ENCODE peak calls at places on chromosomes 5 and 9, in four cellular contexts. D, F, K and Z are unnamed samples.

GRCh38 chr5:158821321-158821720 is 278.4 kb downstream of the EBF1 start:
- DNase-seq in K (no peak), D (no peak), F (no peak), Z (no peak)

GRCh38 chr9:93807166-93808013 is 147.8 kb downstream of the BARX1 start:
- DNase-seq in K (no peak), F (no peak), D (no peak), Z (no peak)

GRCh38 chr5:36683821-36684434 is 77.5 kb downstream of the SLC1A3 start:
- DNase-seq in D (peak), K (no peak), F (no peak), Z (no peak)

GRCh38 chr9:123599781-123600180 is 243.8 kb downstream of the CRB2 start:
- DNase-seq in D (no peak), K (no peak), F (no peak), Z (no peak)

GRCh38 chr5:173313311-173313710 is 14.9 kb downstream of the STC2 start:
- DNase-seq in K (no peak), D (no peak), F (no peak), Z (no peak)

GRCh38 chr5:105168806-105169205 is 1606.2 kb upstream of the NUDT12 start:
- DNase-seq in D (no peak), F (no peak), K (no peak), Z (no peak)

GRCh38 chr5:83844320-83845068 is 123.8 kb upstream of the HAPLN1 start:
- DNase-seq in F (no peak), D (no peak), K (no peak), Z (no peak)

GRCh38 chr5:41112486-41113455 is 41.6 kb upstream of the MROH2B start:
- DNase-seq in F (no peak), D (no peak), K (no peak), Z (no peak)

GRCh38 chr9:72537671-72538070 is 16.3 kb downstream of the TMC1 start:
- DNase-seq in F (no peak), D (no peak), K (no peak), Z (no peak)

GRCh38 chr9:89463986-89464901 is 33.7 kb downstream of the SEMA4D start:
- DNase-seq in F (no peak), D (no peak), K (peak), Z (peak)

GRCh38 chr5:149438281-149438680 is 59.2 kb upstream of the IL17B start:
- DNase-seq in D (no peak), F (no peak), K (no peak), Z (no peak)

GRCh38 chr9:7974335-7975005 is 174.9 kb upstream of the DMAC1 start:
- DNase-seq in D (no peak), F (no peak), K (no peak), Z (no peak)

GRCh38 chr5:54186912-54187445 is 123.4 kb downstream of the ARL15 start:
- DNase-seq in K (no peak), F (no peak), D (peak), Z (no peak)

GRCh38 chr5:175380701-175381100 is 63.3 kb downstream of the DRD1 start:
- DNase-seq in D (no peak), K (no peak), F (no peak), Z (no peak)

GRCh38 chr5:14178671-14179211 is 35.6 kb downstream of the TRIO start:
- DNase-seq in D (no peak), F (no peak), K (no peak), Z (no peak)

GRCh38 chr9:126756876-126757415 is 47.9 kb upstream of the ZBTB43 start:
- DNase-seq in K (no peak), F (no peak), D (no peak), Z (no peak)

GRCh38 chr5:122311400-122311887 is 593 bp upstream of the SNCAIP start:
- DNase-seq in K (no peak), D (peak), F (peak), Z (no peak)

GRCh38 chr9:32456564-32456963 is 69.4 kb downstream of the RIGI start:
- DNase-seq in K (no peak), D (no peak), F (no peak), Z (no peak)

GRCh38 chr5:107215581-107215980 is 455.2 kb downstream of the EFNA5 start:
- DNase-seq in K (no peak), F (no peak), D (no peak), Z (no peak)

GRCh38 chr9:110452227-110452801 is 114.7 kb upstream of the TXNDC8 start:
- DNase-seq in D (no peak), K (no peak), F (no peak), Z (no peak)

GRCh38 chr9:126915281-126915816 is 767 bp downstream of the RALGPS1 start:
- DNase-seq in F (peak), K (peak), D (no peak), Z (peak)

GRCh38 chr5:109191153-109191558 is 218.6 kb downstream of the PJA2 start:
- DNase-seq in D (no peak), F (peak), K (no peak), Z (peak)

GRCh38 chr5:98911221-98912040 is 17.4 kb downstream of the CHD1 start:
- DNase-seq in D (no peak), K (no peak), F (no peak), Z (no peak)

GRCh38 chr9:109745335-109746283 is 34.4 kb upstream of the PALM2AKAP2 start:
- DNase-seq in D (peak), F (no peak), K (no peak), Z (peak)

GRCh38 chr5:61638476-61638875 is 306.4 kb downstream of the ZSWIM6 start:
- DNase-seq in D (peak), F (peak), K (no peak), Z (no peak)

GRCh38 chr5:158414780-158415179 is 555.8 kb upstream of the CLINT1 start:
- DNase-seq in F (no peak), K (no peak), D (peak), Z (no peak)

GRCh38 chr9:124869986-124870560 is 8.1 kb downstream of the ARPC5L start:
- DNase-seq in D (peak), K (no peak), F (peak), Z (peak)

GRCh38 chr9:94079236-94079635 is 5.0 kb upstream of the PTPDC1 start:
- DNase-seq in D (no peak), F (no peak), K (no peak), Z (no peak)

GRCh38 chr9:124477211-124478013 is 27.2 kb downstream of the ADGRD2 start:
- DNase-seq in D (no peak), K (no peak), F (no peak), Z (no peak)

GRCh38 chr5:141319202-141319601 is 1.4 kb downstream of the TAF7 start:
- DNase-seq in K (no peak), D (no peak), F (no peak), Z (no peak)

GRCh38 chr5:96595300-96596090 is 66.7 kb upstream of the CAST start:
- DNase-seq in F (no peak), D (no peak), K (no peak), Z (peak)

GRCh38 chr5:34991486-34992238 is 56.1 kb downstream of the AGXT2 start:
- DNase-seq in K (no peak), F (no peak), D (no peak), Z (no peak)

GRCh38 chr5:6644841-6645240 is 11.6 kb downstream of the SRD5A1 start:
- DNase-seq in D (no peak), K (no peak), F (no peak), Z (no peak)

GRCh38 chr5:159765034-159765433 is 151.2 kb upstream of the ADRA1B start:
- DNase-seq in K (no peak), F (no peak), D (no peak), Z (no peak)

GRCh38 chr9:100700689-100701318 is 122.9 kb downstream of the CAVIN4 start:
- DNase-seq in D (no peak), F (no peak), K (no peak), Z (no peak)

GRCh38 chr9:86944974-86945867 is 2.1 kb downstream of the GAS1 start:
- DNase-seq in D (peak), K (no peak), F (no peak), Z (no peak)

GRCh38 chr5:60959156-60959555 is 14.2 kb downstream of the NDUFAF2 start:
- DNase-seq in K (no peak), D (no peak), F (no peak), Z (no peak)

GRCh38 chr5:5419291-5420210 is 2.9 kb upstream of the ICE1 start:
- DNase-seq in K (no peak), F (no peak), D (no peak), Z (no peak)
- TF ChIP-seq CTCF in K (peak), F (peak), D (peak), Z (peak)

GRCh38 chr5:132100672-132101261 is 27.2 kb downstream of the CSF2 start:
- DNase-seq in F (no peak), D (no peak), K (no peak), Z (no peak)
- H3K4me3 ChIP-seq in F (no peak), D (no peak), K (no peak), Z (no peak)

DNA sequence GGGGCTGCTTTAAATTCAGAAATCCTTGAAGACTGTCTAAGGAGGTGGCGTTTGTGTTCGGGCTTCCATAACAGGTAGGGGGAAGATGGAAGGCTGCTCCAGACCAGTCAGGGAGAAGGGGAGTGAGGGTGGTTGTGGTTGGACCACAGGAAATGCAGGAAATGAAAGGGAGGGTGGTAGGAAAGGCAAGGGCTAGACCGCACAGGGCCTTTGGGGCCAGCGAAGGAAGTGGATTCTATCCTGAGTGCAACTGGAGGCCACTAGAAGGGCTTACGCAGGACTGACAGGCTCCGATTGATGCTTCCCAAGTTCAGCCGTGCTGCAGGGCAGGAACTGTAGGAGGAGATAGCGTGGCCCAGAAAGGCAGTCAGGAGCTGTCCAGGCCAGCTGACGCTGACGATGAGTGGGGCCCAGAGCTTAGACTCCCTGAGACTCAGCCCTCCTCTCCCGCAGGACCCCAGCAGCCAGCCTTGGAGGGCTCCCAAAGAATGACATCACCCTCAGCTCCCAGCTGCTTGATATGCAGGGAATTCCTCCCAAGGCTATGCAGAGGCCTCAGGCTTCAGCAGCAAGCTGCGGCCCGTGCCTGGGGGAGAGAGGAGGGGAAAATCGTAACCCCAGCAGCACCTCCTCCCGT is 48.8 kb downstream of the KCNIP1 start:
- DNase-seq in K (no peak), F (peak), D (peak), Z (peak)
- TF ChIP-seq CTCF in K (no peak), F (peak), D (no peak), Z (no peak)

DNA sequence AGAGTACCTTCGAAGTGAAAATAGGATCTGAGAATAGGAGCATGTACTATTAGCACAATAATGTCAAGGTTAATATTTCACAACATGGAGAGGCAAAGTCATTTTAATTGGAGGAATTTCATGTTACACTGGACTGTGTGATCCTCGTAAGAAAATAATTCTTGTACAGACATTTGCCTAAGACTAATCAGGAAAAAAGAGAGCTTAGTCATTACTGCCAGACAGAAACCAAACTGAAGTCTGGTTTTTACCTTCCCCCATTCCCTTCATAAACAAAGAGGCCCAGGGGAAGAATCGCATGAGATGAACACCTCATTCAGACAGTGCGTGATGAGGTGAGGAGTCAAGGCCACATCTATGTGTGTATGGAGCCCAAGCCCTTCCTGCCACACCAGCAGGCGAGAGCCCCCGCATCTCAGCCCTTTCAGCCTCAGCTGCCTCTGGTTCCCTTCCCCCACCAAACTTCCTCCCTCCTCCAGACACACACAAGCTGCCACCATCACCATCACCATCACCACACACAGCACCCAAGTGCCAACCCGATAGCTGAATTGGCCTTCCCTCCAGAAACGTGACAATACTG is 135.8 kb upstream of the ABCA1 start:
- DNase-seq in D (peak), K (no peak), F (peak), Z (peak)
- H3K4me3 ChIP-seq in D (no peak), K (no peak), F (peak), Z (no peak)

DNA sequence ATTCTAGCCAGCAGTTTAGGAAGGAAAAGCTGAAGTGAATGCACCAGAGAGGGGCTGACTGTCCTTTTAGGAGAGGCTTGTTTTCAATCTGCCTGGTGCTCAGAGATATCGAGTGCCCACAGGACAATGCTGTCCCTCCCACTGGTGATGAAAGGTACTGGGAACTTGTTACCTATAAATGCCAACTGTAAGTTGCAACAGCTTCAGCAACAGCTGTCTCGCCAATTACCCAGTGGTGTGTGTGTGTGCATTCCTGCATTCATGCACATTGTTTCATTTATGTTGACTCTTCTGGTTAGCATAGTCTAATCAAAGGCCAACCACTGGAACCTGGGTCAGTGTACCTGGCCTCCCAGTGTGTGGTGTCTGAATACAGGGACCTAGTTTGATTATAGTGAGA is 161.1 kb downstream of the CSNK1G3 start:
- DNase-seq in D (peak), F (no peak), K (no peak), Z (no peak)
- TF ChIP-seq CTCF in D (no peak), F (no peak), K (no peak), Z (no peak)

GRCh38 chr5:139746691-139747582 is 48.7 kb upstream of the PSD2 start:
- DNase-seq in F (no peak), D (no peak), K (peak), Z (no peak)

GRCh38 chr5:139745800-139746690 is 49.6 kb upstream of the PSD2 start:
- DNase-seq in D (peak), K (peak), F (peak), Z (peak)

GRCh38 chr5:139748505-139748826 is 47.1 kb upstream of the PSD2 start:
- DNase-seq in F (no peak), K (no peak), D (no peak), Z (no peak)

GRCh38 chr5:139749242-139749641 is 46.4 kb upstream of the PSD2 start:
- DNase-seq in F (no peak), D (no peak), K (no peak), Z (no peak)

GRCh38 chr5:139747583-139748504 is 47.8 kb upstream of the PSD2 start:
- DNase-seq in D (peak), K (no peak), F (no peak), Z (peak)
- H3K4me3 ChIP-seq in D (peak), K (peak), F (peak), Z (peak)

GRCh38 chr9:134913041-134913712 is 4.5 kb downstream of the FCN1 start:
- DNase-seq in K (no peak), D (no peak), F (no peak), Z (no peak)

GRCh38 chr9:134913713-134914500 is 3.8 kb downstream of the FCN1 start:
- DNase-seq in D (no peak), F (no peak), K (no peak), Z (no peak)

GRCh38 chr9:134916161-134916665 is 1.5 kb downstream of the FCN1 start:
- DNase-seq in K (no peak), D (no peak), F (peak), Z (peak)

GRCh38 chr9:134914501-134914834 is 3.2 kb downstream of the FCN1 start:
- DNase-seq in K (no peak), F (no peak), D (no peak), Z (peak)

GRCh38 chr9:134915046-134915930 is 2.4 kb downstream of the FCN1 start:
- DNase-seq in F (no peak), D (no peak), K (no peak), Z (peak)
- TF ChIP-seq CTCF in F (no peak), D (no peak), K (no peak), Z (no peak)

DNA sequence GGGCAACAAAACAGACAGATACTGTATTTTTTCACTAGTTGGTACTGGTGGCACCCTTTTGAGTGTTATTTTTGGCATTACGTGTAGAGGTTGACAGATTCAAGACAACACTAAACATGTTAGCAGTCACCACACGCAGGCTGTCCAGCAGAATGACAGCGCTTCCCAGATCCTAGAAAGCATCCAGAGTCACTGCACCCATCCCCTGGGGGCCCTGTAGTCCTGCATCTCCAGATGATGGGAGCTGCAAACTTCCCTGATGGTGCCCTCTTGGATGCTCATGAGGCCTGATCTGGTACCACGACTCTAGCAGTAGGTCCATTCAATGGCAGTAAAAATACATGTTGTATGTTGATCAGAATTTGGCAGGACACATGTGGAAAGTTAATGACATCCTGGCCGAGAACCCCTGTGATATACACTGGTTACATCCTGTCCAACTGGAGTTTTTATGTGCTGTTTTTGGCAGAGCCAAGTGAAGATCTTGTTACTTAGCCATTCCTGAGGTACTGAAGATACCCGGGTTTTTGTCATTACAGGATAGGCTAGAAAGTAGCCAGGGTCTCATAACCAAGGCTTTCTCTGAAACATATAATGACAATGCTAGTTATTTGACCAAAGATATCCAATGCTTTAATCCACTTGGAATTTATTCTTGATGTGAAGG is 1.6 kb upstream of the ABL1 start:
- DNase-seq in F (no peak), D (no peak), K (no peak), Z (no peak)
- H3K4me3 ChIP-seq in F (no peak), D (no peak), K (no peak), Z (no peak)